ENCODE peak calls at places on chromosomes 16 and 17, in six cellular contexts. X is psoas muscle, O is IMR-90, I is ovary, T is K562, C is cardiac muscle cell. M is an unnamed sample.

GRCh38 chr16:88977028-88977844 is at the start of gene CBFA2T3:
- DNase-seq in C (peak; percentile 40), O (no peak), X (peak; percentile 84), T (peak; percentile 83), I (peak; percentile 44), M (peak; percentile 64)

GRCh38 chr16:3698941-3699340 is 18.4 kb downstream of the TRAP1 start:
- DNase-seq in C (peak; percentile 8), X (peak; percentile 25), O (peak; percentile 9), I (no peak), T (no peak), M (no peak)

GRCh38 chr16:21277927-21278706 is at the start of gene CRYM:
- DNase-seq in O (no peak), X (peak; percentile 70), C (peak; percentile 39), T (peak; percentile 86), I (peak; percentile 60), M (peak; percentile 41)

GRCh38 chr17:74658620-74659019 is 35.1 kb upstream of the CD300E start:
- DNase-seq in I (no peak), T (no peak), O (no peak), X (no peak), C (no peak), M (no peak)

GRCh38 chr17:72270530-72270929 is 149.7 kb downstream of the SOX9 start:
- DNase-seq in O (peak; percentile 3), X (peak; percentile 69), T (no peak), C (peak; percentile 57), I (no peak), M (no peak)

GRCh38 chr17:27218719-27219488 is 75.0 kb upstream of the WSB1 start:
- DNase-seq in O (no peak), I (no peak), X (no peak), T (no peak), C (no peak), M (no peak)

GRCh38 chr16:84617068-84617630 is 729 bp downstream of the COTL1 start:
- DNase-seq in O (no peak), I (no peak), T (no peak), C (no peak), X (no peak), M (peak; percentile 40)

GRCh38 chr17:73719588-73720071 is 75.4 kb upstream of the SDK2 start:
- DNase-seq in C (peak; percentile 5), I (no peak), X (no peak), T (no peak), O (no peak), M (no peak)

GRCh38 chr17:60165976-60166375 is 16.2 kb downstream of the CA4 start:
- DNase-seq in O (no peak), I (no peak), T (no peak), X (no peak), C (no peak), M (no peak)

GRCh38 chr17:58277107-58277506 is 3.6 kb downstream of the MPO start:
- DNase-seq in X (no peak), I (no peak), T (peak; percentile 63), O (peak; percentile 8), C (peak; percentile 40), M (no peak)
- TF ChIP-seq CTCF in X (no peak), I (no peak), T (peak; percentile 79), O (peak; percentile 44), C (peak; percentile 60), M (no peak)

DNA sequence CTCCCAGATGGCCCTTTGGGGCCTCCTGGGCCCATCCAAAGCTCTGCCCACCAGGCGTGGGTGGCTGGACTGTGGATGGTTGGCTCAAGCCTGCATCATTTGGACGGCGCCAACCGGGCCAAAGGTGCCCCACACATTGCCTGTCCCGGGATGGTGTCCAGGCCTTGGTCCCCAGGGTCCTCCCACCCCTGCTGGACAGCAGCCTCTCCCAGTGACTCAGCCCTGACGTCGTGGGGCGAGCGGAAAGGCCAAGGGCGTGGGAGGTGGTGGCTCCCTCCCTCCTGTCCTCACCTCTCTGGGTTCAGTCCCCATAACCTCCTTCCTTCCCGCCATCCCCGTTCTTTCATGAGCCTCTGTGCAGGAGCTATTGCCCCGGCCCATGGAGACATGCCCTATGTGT is 42.1 kb upstream of the DLX4 start:
- DNase-seq in X (peak; percentile 85), O (no peak), I (no peak), C (peak; percentile 73), T (peak; percentile 76), M (peak; percentile 53)
- H3K27me3 ChIP-seq in X (no peaks in the 10 kb centered on the region), O (peaks cover 88% of the 10 kb centered on the region), I (no peaks in the 10 kb centered on the region), C (no peaks in the 10 kb centered on the region), T (peaks cover 9% of the 10 kb centered on the region), M (no peaks in the 10 kb centered on the region)

GRCh38 chr16:70018254-70018653 is 67.1 kb downstream of the CLEC18A start:
- DNase-seq in O (peak; percentile 2), I (no peak), T (peak; percentile 9), X (no peak), C (peak; percentile 2), M (no peak)
- TF ChIP-seq CTCF in O (no peak), I (no peak), T (peak; percentile 65), X (no peak), C (no peak), M (no peak)

DNA sequence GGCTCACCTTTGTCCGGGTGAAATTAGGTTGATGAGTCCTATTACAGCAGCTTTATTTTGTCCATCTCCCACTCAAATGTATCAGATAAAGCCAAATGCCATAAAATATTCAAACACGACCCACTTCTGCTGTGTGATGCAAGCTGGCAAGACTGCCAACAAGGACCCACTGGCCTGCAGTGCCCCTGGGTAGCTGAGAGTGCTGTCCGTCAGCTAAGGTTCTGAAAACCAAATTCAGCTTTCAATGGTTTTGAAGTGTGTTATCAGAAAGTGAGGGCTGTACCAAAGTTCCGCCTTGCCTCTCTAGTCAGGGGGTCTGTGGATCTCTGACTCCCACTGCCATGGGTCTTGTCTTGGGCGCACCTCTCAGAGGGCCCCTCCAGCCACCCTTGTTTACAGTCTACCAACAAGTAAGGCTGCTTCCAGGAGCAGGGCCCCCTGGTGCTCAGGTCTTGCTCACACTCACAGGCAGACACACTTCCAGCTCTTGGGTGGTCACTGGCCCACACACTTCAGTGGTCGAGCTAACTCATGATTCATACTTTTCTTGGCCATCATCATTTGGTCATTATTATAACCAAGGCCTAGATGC is 10.5 kb upstream of the CCDC182 start:
- DNase-seq in I (no peak), T (no peak), X (no peak), C (no peak), O (no peak), M (no peak)
- H3K27me3 ChIP-seq in I (no peaks in the 10 kb centered on the region), T (peaks cover 24% of the 10 kb centered on the region), X (no peaks in the 10 kb centered on the region), C (no peaks in the 10 kb centered on the region), O (peaks cover 20% of the 10 kb centered on the region), M (no peaks in the 10 kb centered on the region)

GRCh38 chr16:68382296-68382718 is 66.0 kb downstream of the SMPD3 start:
- DNase-seq in I (no peak), X (no peak), T (peak; percentile 50), C (no peak), O (no peak), M (no peak)
- TF ChIP-seq CTCF in I (no peak), X (no peak), T (peak; percentile 15), C (peak; percentile 19), O (no peak), M (no peak)

GRCh38 chr17:1256699-1257098 is 13.5 kb upstream of the BHLHA9 start:
- DNase-seq in X (no peak), C (no peak), T (no peak), I (no peak), O (no peak), M (no peak)

GRCh38 chr17:1255041-1255440 is 15.2 kb upstream of the BHLHA9 start:
- DNase-seq in I (no peak), O (no peak), C (no peak), X (no peak), T (no peak), M (no peak)

GRCh38 chr17:1252203-1252608 is 18.0 kb upstream of the BHLHA9 start:
- DNase-seq in I (no peak), O (no peak), T (no peak), X (no peak), C (peak; percentile 70), M (no peak)
- H3K27me3 ChIP-seq in I (no peaks in the 10 kb centered on the region), O (no peaks in the 10 kb centered on the region), T (no peaks in the 10 kb centered on the region), X (no peaks in the 10 kb centered on the region), C (peaks cover 3% of the 10 kb centered on the region), M (no peaks in the 10 kb centered on the region)

GRCh38 chr16:24562811-24563210 is 23.4 kb downstream of the RBBP6 start:
- DNase-seq in X (no peak), C (no peak), I (no peak), T (no peak), O (no peak), M (no peak)

GRCh38 chr16:24573141-24573540 is 33.8 kb downstream of the RBBP6 start:
- DNase-seq in T (no peak), X (no peak), O (no peak), I (no peak), C (no peak), M (no peak)

GRCh38 chr16:24572069-24572468 is 32.7 kb downstream of the RBBP6 start:
- DNase-seq in O (no peak), C (no peak), T (no peak), I (no peak), X (no peak), M (no peak)

GRCh38 chr16:24568392-24568791 is 29.0 kb downstream of the RBBP6 start:
- DNase-seq in O (peak; percentile 43), X (no peak), I (no peak), T (no peak), C (peak; percentile 29), M (no peak)
- TF ChIP-seq CTCF in O (peak; percentile 42), X (peak; percentile 13), I (no peak), T (peak; percentile 4), C (peak; percentile 22), M (no peak)

DNA sequence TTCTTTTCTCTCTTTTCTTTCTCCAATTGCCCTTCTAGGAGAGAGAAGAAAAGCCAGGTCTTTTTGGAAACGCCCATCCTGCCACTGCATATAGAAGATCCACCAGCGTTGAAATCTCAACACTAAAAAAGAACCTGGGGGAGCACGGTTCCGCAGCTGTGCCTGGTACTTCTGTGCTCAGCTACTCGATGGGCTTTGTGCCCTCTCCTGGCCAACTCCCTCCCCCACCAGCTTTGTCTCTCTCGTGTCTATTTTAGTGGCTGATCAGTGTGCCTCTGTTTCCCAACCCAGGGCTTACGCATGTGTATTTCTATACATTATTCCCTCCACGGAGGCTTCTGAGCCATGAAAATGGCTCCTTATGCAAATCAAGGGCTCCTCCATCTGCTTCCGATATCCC is 83.6 kb downstream of the RBFOX3 start:
- DNase-seq in C (no peak), O (no peak), I (no peak), T (no peak), X (no peak), M (no peak)
- H3K27me3 ChIP-seq in C (peaks cover 9% of the 10 kb centered on the region), O (peaks cover 11% of the 10 kb centered on the region), I (no peaks in the 10 kb centered on the region), T (peaks cover 50% of the 10 kb centered on the region), X (no peaks in the 10 kb centered on the region), M (no peaks in the 10 kb centered on the region)

DNA sequence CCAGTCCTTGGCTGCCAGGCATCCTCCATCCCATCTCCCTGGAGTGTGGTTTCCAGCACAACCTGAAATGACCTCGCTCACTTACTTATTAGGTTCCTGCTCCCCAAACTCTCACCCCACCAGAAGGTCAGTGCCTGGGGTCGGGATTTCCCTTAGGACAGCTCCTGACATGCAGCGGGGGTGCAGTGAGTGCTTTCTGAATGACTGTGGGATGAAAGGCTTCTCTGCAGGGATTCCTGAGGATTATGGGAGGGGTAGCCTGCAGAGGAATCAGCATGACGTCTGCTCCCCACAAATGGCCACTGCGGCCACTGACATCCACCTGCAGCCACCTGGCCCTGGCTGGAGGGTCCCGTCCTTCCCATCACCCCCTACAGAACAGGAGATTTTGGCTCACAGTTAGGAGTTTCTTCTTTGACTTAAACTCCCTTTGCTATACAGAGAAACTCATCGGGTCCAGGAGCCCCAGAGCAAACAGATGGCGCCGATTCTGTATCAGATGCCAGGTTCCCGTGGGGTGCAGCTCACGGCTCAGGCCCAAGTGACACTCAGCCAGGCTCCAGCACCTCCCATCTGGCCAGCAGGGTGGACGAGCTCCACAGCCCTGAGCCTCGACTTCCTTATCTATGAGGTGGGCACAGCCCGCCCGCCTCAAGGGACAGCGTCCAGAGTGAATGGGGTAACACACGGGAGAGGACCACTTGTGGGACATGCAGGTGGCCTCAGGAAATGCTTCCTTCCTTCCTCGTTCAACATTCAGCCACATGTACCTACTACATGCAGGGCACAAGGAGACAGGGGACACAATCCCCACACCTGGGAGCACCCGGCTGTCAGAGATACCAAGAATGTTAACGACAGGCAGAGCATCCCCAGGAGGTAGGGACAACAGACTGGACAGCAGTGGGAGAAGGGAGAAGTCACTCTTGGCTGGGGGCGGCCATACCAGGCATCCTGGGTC is 69.8 kb downstream of the RMI2 start:
- DNase-seq in T (no peak), C (no peak), O (no peak), X (no peak), I (no peak), M (no peak)
- TF ChIP-seq CTCF in T (no peak), C (no peak), O (no peak), X (no peak), I (no peak), M (no peak)